ENCODE peak calls at places on chromosome 20, in four cellular contexts. One of them, this sample, is unnamed.
A peak's percentile ranks its signal among the peaks of the same experiment; 100 is the strongest.

GRCh38 chr20:56247954-56248782 is at the start of gene MC3R:
- DNase-seq in neural progenitor cell: peak; percentile 75
- DNase-seq in hepatocyte: peak; percentile 78
- DNase-seq in SK-N-SH: peak; percentile 52
- DNase-seq in this sample: peak; percentile 79

GRCh38 chr20:9417665-9418064 is 96.7 kb upstream of the LAMP5 start:
- DNase-seq in neural progenitor cell: no peak
- DNase-seq in hepatocyte: no peak
- DNase-seq in SK-N-SH: no peak
- DNase-seq in this sample: peak; percentile 92

GRCh38 chr20:62381202-62381797 is 5.6 kb upstream of the RPS21 start:
- DNase-seq in neural progenitor cell: no peak
- DNase-seq in hepatocyte: no peak
- DNase-seq in SK-N-SH: no peak
- DNase-seq in this sample: peak; percentile 65

GRCh38 chr20:22905667-22906066 is 129.4 kb upstream of the SSTR4 start:
- DNase-seq in neural progenitor cell: no peak
- DNase-seq in hepatocyte: no peak
- DNase-seq in SK-N-SH: no peak
- DNase-seq in this sample: no peak

GRCh38 chr20:46312075-46312944 is 4.0 kb upstream of the CDH22 start:
- DNase-seq in neural progenitor cell: peak; percentile 88
- DNase-seq in hepatocyte: peak; percentile 25
- DNase-seq in SK-N-SH: peak; percentile 87
- DNase-seq in this sample: no peak

GRCh38 chr20:62949887-62950286 is 2.6 kb upstream of the SLC17A9 start:
- DNase-seq in neural progenitor cell: no peak
- DNase-seq in hepatocyte: no peak
- DNase-seq in SK-N-SH: no peak
- DNase-seq in this sample: no peak

GRCh38 chr20:38143646-38144554 is 21.2 kb downstream of the TGM2 start:
- DNase-seq in neural progenitor cell: no peak
- DNase-seq in hepatocyte: peak; percentile 87
- DNase-seq in SK-N-SH: peak; percentile 46
- DNase-seq in this sample: peak; percentile 84

GRCh38 chr20:61523145-61523544 is 271.1 kb downstream of the CDH4 start:
- DNase-seq in neural progenitor cell: no peak
- DNase-seq in hepatocyte: no peak
- DNase-seq in SK-N-SH: no peak
- DNase-seq in this sample: no peak

GRCh38 chr20:53984781-53985518 is 85.4 kb downstream of the BCAS1 start:
- DNase-seq in neural progenitor cell: no peak
- DNase-seq in hepatocyte: no peak
- DNase-seq in SK-N-SH: no peak
- DNase-seq in this sample: no peak

GRCh38 chr20:50743087-50743486 is 11.7 kb downstream of the PARD6B start:
- DNase-seq in neural progenitor cell: no peak
- DNase-seq in hepatocyte: no peak
- DNase-seq in SK-N-SH: peak; percentile 61
- DNase-seq in this sample: no peak

GRCh38 chr20:44251284-44251683 is 4.2 kb downstream of the GDAP1L1 start:
- DNase-seq in neural progenitor cell: no peak
- DNase-seq in hepatocyte: no peak
- DNase-seq in SK-N-SH: no peak
- DNase-seq in this sample: no peak

GRCh38 chr20:44245977-44246376 is 1.1 kb upstream of the GDAP1L1 start:
- DNase-seq in neural progenitor cell: no peak
- DNase-seq in hepatocyte: no peak
- DNase-seq in SK-N-SH: no peak
- DNase-seq in this sample: no peak

GRCh38 chr20:44248420-44248759 is 1.3 kb downstream of the GDAP1L1 start:
- DNase-seq in neural progenitor cell: no peak
- DNase-seq in hepatocyte: no peak
- DNase-seq in SK-N-SH: no peak
- DNase-seq in this sample: no peak

GRCh38 chr20:44247131-44247571 is at the start of gene GDAP1L1:
- DNase-seq in neural progenitor cell: peak; percentile 77
- DNase-seq in hepatocyte: peak; percentile 53
- DNase-seq in SK-N-SH: peak; percentile 91
- DNase-seq in this sample: no peak

GRCh38 chr20:44247676-44248419 is 740 bp downstream of the GDAP1L1 start:
- DNase-seq in neural progenitor cell: peak; percentile 94
- DNase-seq in hepatocyte: peak; percentile 78
- DNase-seq in SK-N-SH: peak; percentile 69
- DNase-seq in this sample: no peak
- H3K4me2 ChIP-seq in neural progenitor cell: peak overlapping the region; percentile 98
- H3K4me2 ChIP-seq in hepatocyte: peak overlapping the region; percentile 76
- H3K4me2 ChIP-seq in SK-N-SH: peak overlapping the region; percentile 80
- H3K4me2 ChIP-seq in this sample: no peak overlapping the region

DNA sequence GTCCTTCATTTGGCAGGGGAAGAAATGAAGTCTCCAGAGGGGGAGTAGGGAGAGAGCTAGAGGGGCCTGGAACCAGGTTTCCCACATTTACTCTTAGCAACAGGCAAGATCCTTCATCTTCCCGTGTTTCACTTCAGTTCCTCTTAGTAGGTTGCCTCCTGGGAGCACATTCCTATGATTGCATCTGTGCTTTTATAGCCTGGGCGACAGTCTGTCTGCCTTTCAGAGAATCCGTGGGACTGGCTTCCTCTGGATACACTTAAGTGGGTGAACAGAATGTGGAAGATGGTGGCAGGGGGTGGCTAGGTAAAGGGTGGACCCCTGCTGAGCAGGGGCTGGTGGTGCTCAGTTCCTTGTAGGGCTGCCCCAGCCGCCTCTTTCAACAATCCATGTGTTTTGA is 33.4 kb downstream of the STK35 start:
- DNase-seq in neural progenitor cell: no peak
- DNase-seq in hepatocyte: no peak
- DNase-seq in SK-N-SH: no peak
- DNase-seq in this sample: no peak
- H3K4me1 ChIP-seq in neural progenitor cell: peaks cover 34% of the 10 kb centered on the region
- H3K4me1 ChIP-seq in hepatocyte: peaks cover 11% of the 10 kb centered on the region
- H3K4me1 ChIP-seq in SK-N-SH: peaks cover 52% of the 10 kb centered on the region
- H3K4me1 ChIP-seq in this sample: peaks cover 38% of the 10 kb centered on the region

GRCh38 chr20:40666336-40666735 is 22.7 kb downstream of the MAFB start:
- DNase-seq in neural progenitor cell: no peak
- DNase-seq in hepatocyte: no peak
- DNase-seq in SK-N-SH: no peak
- DNase-seq in this sample: no peak
- TF ChIP-seq EZH2phosphoT487 in neural progenitor cell: no peak
- TF ChIP-seq EZH2phosphoT487 in hepatocyte: no peak
- TF ChIP-seq EZH2phosphoT487 in SK-N-SH: no peak
- TF ChIP-seq EZH2phosphoT487 in this sample: no peak

DNA sequence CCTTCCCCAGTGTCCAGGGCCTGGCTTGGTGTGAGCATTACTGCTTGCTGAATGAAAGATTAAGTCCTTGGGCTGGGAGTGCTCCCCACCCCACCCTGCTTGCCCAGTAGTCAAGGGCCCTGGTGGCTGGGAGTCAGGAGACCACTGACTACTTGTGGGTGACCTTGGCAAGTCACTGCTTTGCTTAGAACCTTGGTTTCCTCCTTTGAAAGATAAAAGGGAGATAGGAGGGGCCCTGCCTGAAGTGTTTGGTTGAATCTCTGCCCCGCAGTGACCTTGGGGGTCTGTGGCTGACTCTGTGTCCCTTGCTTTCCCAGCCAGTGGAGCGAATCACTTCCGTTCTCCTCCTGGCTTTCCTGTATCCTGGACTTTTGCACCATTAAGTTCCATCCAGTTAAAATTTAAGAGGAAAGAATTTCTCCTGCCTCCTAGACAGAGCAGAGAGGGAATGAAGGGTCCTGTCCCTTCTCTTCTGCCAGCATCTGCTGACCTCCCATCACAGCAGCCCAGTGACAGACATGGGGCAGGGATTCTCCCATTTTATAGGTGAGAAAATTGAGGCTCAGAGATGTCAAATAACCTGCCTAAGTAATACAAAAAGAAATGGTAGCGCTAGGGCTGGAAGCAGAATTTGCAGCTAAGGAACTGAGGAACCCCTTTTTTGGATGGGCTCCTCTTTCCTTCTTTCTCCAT is 3.5 kb upstream of the EPB41L1 start:
- DNase-seq in neural progenitor cell: no peak
- DNase-seq in hepatocyte: no peak
- DNase-seq in SK-N-SH: no peak
- DNase-seq in this sample: no peak
- H3K4me2 ChIP-seq in neural progenitor cell: no peak overlapping the region
- H3K4me2 ChIP-seq in hepatocyte: no peak overlapping the region
- H3K4me2 ChIP-seq in SK-N-SH: no peak overlapping the region
- H3K4me2 ChIP-seq in this sample: no peak overlapping the region

DNA sequence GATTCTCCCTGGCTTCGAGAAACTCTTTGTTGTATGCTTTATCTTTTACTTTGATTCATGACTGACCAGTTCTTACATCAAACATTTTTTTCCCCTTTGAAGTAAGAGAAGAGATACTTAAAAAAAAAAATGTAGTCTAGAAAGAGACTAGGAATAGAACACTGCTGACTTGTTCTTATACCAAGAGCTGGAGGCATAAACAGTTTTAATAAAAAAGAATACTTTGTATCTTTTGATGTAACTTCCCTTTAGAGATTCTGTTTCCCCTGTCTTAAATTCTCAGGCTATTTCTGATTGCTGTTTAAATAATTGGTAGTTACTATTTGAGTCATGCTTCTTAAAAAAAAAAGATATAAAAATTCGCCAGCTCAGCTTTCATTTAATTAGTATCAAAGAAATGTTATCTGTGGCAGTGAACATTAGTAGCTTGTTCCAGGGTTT is 4.8 kb downstream of the ASXL1 start:
- DNase-seq in neural progenitor cell: no peak
- DNase-seq in hepatocyte: no peak
- DNase-seq in SK-N-SH: no peak
- DNase-seq in this sample: no peak
- H3K4me1 ChIP-seq in neural progenitor cell: peaks cover 22% of the 10 kb centered on the region
- H3K4me1 ChIP-seq in hepatocyte: peaks cover 36% of the 10 kb centered on the region
- H3K4me1 ChIP-seq in SK-N-SH: peaks cover 11% of the 10 kb centered on the region
- H3K4me1 ChIP-seq in this sample: peaks cover 13% of the 10 kb centered on the region

GRCh38 chr20:64082126-64082638 is 2.0 kb downstream of the LKAAEAR1 start:
- DNase-seq in neural progenitor cell: peak; percentile 56
- DNase-seq in hepatocyte: no peak
- DNase-seq in SK-N-SH: no peak
- DNase-seq in this sample: no peak

GRCh38 chr20:64082821-64083379 is 1.3 kb downstream of the LKAAEAR1 start:
- DNase-seq in neural progenitor cell: no peak
- DNase-seq in hepatocyte: no peak
- DNase-seq in SK-N-SH: no peak
- DNase-seq in this sample: no peak

GRCh38 chr20:64081620-64081964 is 1.7 kb downstream of the OPRL1 start:
- DNase-seq in neural progenitor cell: no peak
- DNase-seq in hepatocyte: no peak
- DNase-seq in SK-N-SH: no peak
- DNase-seq in this sample: no peak

GRCh38 chr20:64084209-64085152 is at the start of gene LKAAEAR1:
- DNase-seq in neural progenitor cell: peak; percentile 59
- DNase-seq in hepatocyte: peak; percentile 43
- DNase-seq in SK-N-SH: no peak
- DNase-seq in this sample: no peak

DNA sequence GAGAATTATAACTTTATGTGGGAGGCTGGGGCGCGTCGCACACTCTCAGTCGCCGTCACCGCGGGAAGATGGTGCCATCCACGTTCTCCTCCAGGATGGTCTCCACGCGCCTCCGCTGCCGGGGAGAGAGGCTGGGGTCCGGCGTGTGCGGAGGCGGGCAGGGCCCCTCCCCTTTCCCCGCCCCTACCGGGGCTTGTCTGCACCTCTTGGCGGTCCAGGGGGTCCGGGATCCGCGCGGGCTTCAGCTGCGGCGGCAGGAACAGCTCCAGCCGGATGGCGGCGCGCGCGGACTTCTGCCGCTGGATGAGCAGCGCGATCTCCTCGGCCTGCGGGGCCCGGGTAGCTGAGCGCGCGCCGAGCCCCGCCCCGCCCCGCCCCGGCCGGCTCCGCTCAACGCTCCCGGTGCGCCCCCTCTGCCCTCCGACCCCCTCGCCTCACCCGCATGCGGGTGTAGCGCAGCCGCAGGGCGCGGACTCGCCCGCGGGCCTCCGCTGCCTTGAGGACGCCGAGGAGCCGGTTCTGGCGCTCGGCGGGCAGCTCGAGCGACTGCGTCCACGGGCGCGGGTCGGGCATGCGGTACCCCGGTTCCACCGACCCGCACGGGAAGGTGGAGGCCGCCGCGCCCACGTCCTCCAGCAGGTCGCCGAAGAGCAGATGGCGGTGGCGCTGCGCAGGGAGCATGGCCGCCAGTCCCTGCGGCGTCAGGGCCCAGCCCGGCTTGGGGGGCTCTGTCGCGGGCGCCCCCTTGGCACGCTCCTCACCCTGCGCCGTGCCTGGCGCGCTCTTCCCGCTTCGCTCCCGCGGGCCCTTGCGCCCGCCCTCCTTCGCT is 604 bp downstream of the LKAAEAR1 start:
- DNase-seq in neural progenitor cell: peak; percentile 94
- DNase-seq in hepatocyte: peak; percentile 92
- DNase-seq in SK-N-SH: peak; percentile 94
- DNase-seq in this sample: peak; percentile 77
- TF ChIP-seq EZH2phosphoT487 in neural progenitor cell: no peak
- TF ChIP-seq EZH2phosphoT487 in hepatocyte: no peak
- TF ChIP-seq EZH2phosphoT487 in SK-N-SH: no peak
- TF ChIP-seq EZH2phosphoT487 in this sample: no peak